ENCODE peak calls at places on chromosome 9, in ten cellular contexts. O is effector memory CD8-positive, alpha-beta T cell; M is PC-9; K is activated naive CD8-positive, alpha-beta T cell treated with anti-CD3 and anti-CD28 coated beads, Interleukin-2, amount 10 ng/mL, durations not matched to agents 7 days and 5 days; C is HuH-7; A is COR-L47; I is stimulated activated CD4-positive, alpha-beta T cell treated with anti-CD3 and anti-CD28 coated beads, Interleukin-2, amount 100 ng/mL, for 48 hours; E is T-helper 1 cell; H is A172; N is H9. Z is an unnamed sample.

GRCh38 chr9:34988218-34989055 is 1.1 kb upstream of the DNAJB5 start:
- DNase-seq in I (peak; percentile 34), E (peak; percentile 32), A (no peak), C (no peak), O (peak; percentile 28), M (no peak), H (no peak), N (peak; percentile 50), K (peak; percentile 64), Z (peak; percentile 33)

GRCh38 chr9:134306583-134307222 is 19.6 kb upstream of the RXRA start:
- DNase-seq in I (no peak), N (no peak), E (no peak), O (no peak), A (peak; percentile 63), M (no peak), C (no peak), K (no peak), H (no peak), Z (no peak)

GRCh38 chr9:90017704-90018103 is 412.9 kb downstream of the GADD45G start:
- DNase-seq in E (no peak), M (no peak), K (no peak), A (no peak), I (no peak), C (no peak), H (no peak), N (no peak), O (no peak), Z (no peak)

GRCh38 chr9:135833864-135834263 is 73.5 kb downstream of the CAMSAP1 start:
- DNase-seq in E (no peak), A (no peak), H (no peak), N (no peak), I (no peak), O (no peak), M (no peak), K (no peak), C (no peak), Z (no peak)

GRCh38 chr9:120927125-120928014 is 774 bp upstream of the TRAF1 start:
- DNase-seq in H (no peak), I (no peak), A (no peak), M (no peak), O (no peak), C (no peak), E (no peak), N (no peak), K (peak; percentile 42), Z (no peak)

GRCh38 chr9:20236676-20237075 is 385.6 kb downstream of the MLLT3 start:
- DNase-seq in E (no peak), O (no peak), H (no peak), K (no peak), I (no peak), A (peak; percentile 5), M (no peak), C (no peak), N (no peak), Z (no peak)

GRCh38 chr9:101738566-101739183 is at the start of gene GRIN3A:
- DNase-seq in I (no peak), E (no peak), N (peak; percentile 49), C (peak; percentile 26), A (peak; percentile 76), H (no peak), K (no peak), M (no peak), O (no peak), Z (no peak)

GRCh38 chr9:123689701-123690428 is 240.1 kb downstream of the DENND1A start:
- DNase-seq in A (no peak), O (no peak), E (no peak), I (no peak), H (peak; percentile 19), M (no peak), K (no peak), N (no peak), C (no peak), Z (no peak)

GRCh38 chr9:118128313-118128712 is 424.1 kb downstream of the TLR4 start:
- DNase-seq in M (no peak), C (no peak), I (no peak), K (no peak), O (no peak), N (no peak), H (no peak), E (no peak), A (no peak), Z (no peak)

GRCh38 chr9:71683598-71684235 is 84.6 kb downstream of the CEMIP2 start:
- DNase-seq in A (no peak), E (no peak), C (no peak), I (no peak), M (no peak), H (peak; percentile 74), O (no peak), K (no peak), N (peak; percentile 67), Z (no peak)

GRCh38 chr9:100601216-100601615 is 23.3 kb downstream of the CAVIN4 start:
- DNase-seq in N (peak; percentile 81), I (peak; percentile 19), A (peak; percentile 80), O (peak; percentile 19), K (no peak), C (peak; percentile 60), M (peak; percentile 42), H (peak; percentile 71), E (peak; percentile 16), Z (no peak)

GRCh38 chr9:115998661-115999060 is 154.9 kb upstream of the PAPPA start:
- DNase-seq in N (no peak), A (no peak), M (no peak), C (no peak), O (no peak), K (no peak), E (no peak), H (no peak), I (no peak), Z (no peak)

GRCh38 chr9:87569008-87569908 is 71.6 kb downstream of the DAPK1 start:
- DNase-seq in H (no peak), O (no peak), M (no peak), N (no peak), K (no peak), E (no peak), I (no peak), C (peak; percentile 38), A (no peak), Z (no peak)

GRCh38 chr9:14346301-14346721 is 32.4 kb upstream of the NFIB start:
- DNase-seq in K (no peak), N (peak; percentile 75), A (peak; percentile 75), I (no peak), E (no peak), O (no peak), H (no peak), C (no peak), M (no peak), Z (no peak)

GRCh38 chr9:26334709-26335108 is 557.9 kb downstream of the CAAP1 start:
- DNase-seq in O (no peak), C (no peak), I (no peak), H (no peak), K (no peak), A (no peak), E (no peak), M (no peak), N (no peak), Z (no peak)

GRCh38 chr9:135665795-135666189 is 2.7 kb downstream of the LCN9 start:
- DNase-seq in A (no peak), C (peak; percentile 17), I (no peak), H (no peak), E (no peak), N (no peak), O (no peak), M (no peak), K (no peak), Z (no peak)

GRCh38 chr9:71442937-71443336 is 321.5 kb upstream of the TRPM3 start:
- DNase-seq in E (no peak), N (no peak), O (no peak), C (no peak), H (no peak), M (no peak), K (no peak), I (no peak), A (no peak), Z (no peak)

GRCh38 chr9:7174884-7175283 is 417.1 kb downstream of the KDM4C start:
- DNase-seq in A (no peak), E (no peak), C (no peak), K (no peak), O (no peak), M (no peak), H (no peak), N (no peak), I (no peak), Z (no peak)

GRCh38 chr9:104233366-104233765 is 139.3 kb downstream of the SMC2 start:
- DNase-seq in I (no peak), E (no peak), A (no peak), O (no peak), N (no peak), C (no peak), H (no peak), K (no peak), M (no peak), Z (no peak)

GRCh38 chr9:105206821-105207699 is 37.4 kb upstream of the SLC44A1 start:
- DNase-seq in M (peak; percentile 67), I (no peak), E (no peak), K (no peak), N (no peak), O (no peak), H (no peak), A (no peak), C (peak; percentile 18), Z (no peak)

GRCh38 chr9:77457916-77458592 is 190.1 kb downstream of the GNA14 start:
- DNase-seq in M (peak; percentile 49), O (peak; percentile 48), C (peak; percentile 58), K (peak; percentile 42), E (peak; percentile 48), H (peak; percentile 80), N (peak; percentile 80), A (peak; percentile 59), I (peak; percentile 58), Z (peak; percentile 61)

GRCh38 chr9:72807765-72808445 is 144.9 kb downstream of the ALDH1A1 start:
- DNase-seq in M (no peak), N (peak; percentile 33), K (no peak), C (peak; percentile 20), E (no peak), A (no peak), H (no peak), O (no peak), I (no peak), Z (no peak)

GRCh38 chr9:27145143-27145542 is 36.1 kb downstream of the TEK start:
- DNase-seq in I (no peak), O (no peak), C (no peak), H (no peak), E (no peak), N (no peak), A (no peak), M (no peak), K (no peak), Z (no peak)

GRCh38 chr9:14089051-14089798 is 224.7 kb downstream of the NFIB start:
- DNase-seq in I (no peak), A (no peak), C (no peak), M (no peak), H (no peak), N (no peak), O (no peak), K (no peak), E (no peak), Z (no peak)

GRCh38 chr9:73348485-73348884 is 196.8 kb downstream of the ANXA1 start:
- DNase-seq in M (no peak), C (no peak), E (no peak), H (peak; percentile 6), A (no peak), O (no peak), N (no peak), K (no peak), I (no peak), Z (no peak)

GRCh38 chr9:123784513-123784912 is 145.4 kb downstream of the DENND1A start:
- DNase-seq in H (no peak), C (no peak), M (no peak), O (no peak), I (no peak), A (no peak), E (no peak), N (no peak), K (no peak), Z (no peak)

GRCh38 chr9:96875460-96876142 is 21.3 kb upstream of the ZNF782 start:
- DNase-seq in C (peak; percentile 86), H (peak; percentile 64), K (peak; percentile 61), O (no peak), I (peak; percentile 36), E (peak; percentile 4), N (peak; percentile 97), A (peak; percentile 96), M (peak; percentile 68), Z (no peak)

GRCh38 chr9:129497064-129497836 is 123.7 kb downstream of the C9orf50 start:
- DNase-seq in I (no peak), K (no peak), O (no peak), N (peak; percentile 85), A (peak; percentile 55), H (peak; percentile 33), E (no peak), C (no peak), M (no peak), Z (no peak)